ENCODE peak calls at places on chromosomes 3 and 15, in five cellular contexts. Y is pancreas, H is activated B cell treated with CpG ODN at 0.5 μM for 24 hours, R is naive B cell, C is right cardiac atrium. U is an unnamed sample.

GRCh38 chr3:150535204-150535603 is 11.1 kb downstream of the SERP1 start:
- ATAC-seq in R (no peak), C (no peak), H (no peak), Y (no peak), U (no peak)

GRCh38 chr3:9135930-9136525 is 113.4 kb downstream of the SRGAP3 start:
- ATAC-seq in H (no peak), R (no peak), C (peak), Y (peak), U (peak)

GRCh38 chr3:57544181-57545125 is at the start of gene DNAH12:
- ATAC-seq in Y (peak), R (peak), H (peak), C (peak), U (no peak)

GRCh38 chr3:22371592-22372291 is 620.7 kb upstream of the ZNF385D start:
- ATAC-seq in C (no peak), H (no peak), R (no peak), Y (peak), U (peak)

GRCh38 chr3:184277366-184277765 is 1.5 kb downstream of the ECE2 start:
- ATAC-seq in Y (peak), H (no peak), R (no peak), C (peak), U (no peak)

GRCh38 chr3:121720163-121720562 is 29.4 kb downstream of the GOLGB1 start:
- ATAC-seq in C (no peak), H (no peak), Y (no peak), R (no peak), U (no peak)

GRCh38 chr15:74453925-74454763 is 6.8 kb downstream of the UBL7 start:
- ATAC-seq in R (no peak), Y (no peak), C (no peak), H (no peak), U (peak)

GRCh38 chr15:76345880-76346665 is 9.5 kb downstream of the ISL2 start:
- ATAC-seq in H (peak), C (peak), Y (peak), R (peak), U (peak)

GRCh38 chr3:127525373-127525772 is 65.2 kb downstream of the TPRA1 start:
- ATAC-seq in Y (peak), H (no peak), R (no peak), C (no peak), U (no peak)

GRCh38 chr3:108564564-108564963 is 24.7 kb downstream of the CIP2A start:
- ATAC-seq in H (no peak), R (no peak), C (no peak), Y (no peak), U (no peak)

GRCh38 chr15:31842532-31843195 is 187.7 kb upstream of the CHRNA7 start:
- ATAC-seq in R (no peak), C (no peak), H (no peak), Y (no peak), U (no peak)

GRCh38 chr15:43190178-43190577 is 5.0 kb downstream of the CCNDBP1 start:
- ATAC-seq in C (no peak), R (no peak), H (no peak), Y (no peak), U (no peak)

GRCh38 chr3:137105277-137105977 is 147.6 kb downstream of the IL20RB start:
- ATAC-seq in C (peak), Y (peak), H (no peak), R (peak), U (peak)

GRCh38 chr3:152219225-152219624 is 49.5 kb upstream of the MBNL1 start:
- ATAC-seq in H (no peak), C (no peak), R (no peak), Y (no peak), U (no peak)

GRCh38 chr15:71679223-71680078 is 130.9 kb upstream of the NR2E3 start:
- ATAC-seq in Y (no peak), R (no peak), H (no peak), C (peak), U (no peak)

GRCh38 chr3:39388741-39389248 is 5.6 kb downstream of the SLC25A38 start:
- ATAC-seq in R (peak), H (peak), Y (no peak), C (no peak), U (peak)

GRCh38 chr3:135757421-135757820 is 208.1 kb upstream of the PPP2R3A start:
- ATAC-seq in R (no peak), H (no peak), Y (no peak), C (no peak), U (no peak)

GRCh38 chr3:8524656-8525399 is 23.2 kb downstream of the LMCD1 start:
- ATAC-seq in H (no peak), C (no peak), Y (no peak), R (no peak), U (no peak)

GRCh38 chr3:126474498-126475410 is 937 bp downstream of the ZXDC start:
- ATAC-seq in Y (peak), R (peak), H (no peak), C (peak), U (peak)

GRCh38 chr3:62142280-62142679 is 231.1 kb downstream of the FEZF2 start:
- ATAC-seq in R (no peak), Y (no peak), C (no peak), H (no peak), U (no peak)

GRCh38 chr15:85767785-85768529 is 26.8 kb downstream of the KLHL25 start:
- ATAC-seq in Y (no peak), C (no peak), H (no peak), R (no peak), U (no peak)

GRCh38 chr3:194730369-194730768 is 44.7 kb downstream of the FAM43A start:
- ATAC-seq in H (no peak), R (no peak), C (no peak), Y (peak), U (no peak)

GRCh38 chr3:81743096-81744025 is 18.1 kb downstream of the GBE1 start:
- ATAC-seq in H (no peak), C (peak), R (no peak), Y (peak), U (no peak)

GRCh38 chr15:70017025-70017424 is 80.7 kb downstream of the TLE3 start:
- ATAC-seq in H (no peak), C (no peak), Y (no peak), R (no peak), U (no peak)

GRCh38 chr3:70621451-70621850 is 309.0 kb upstream of the MDFIC2 start:
- ATAC-seq in H (no peak), Y (no peak), C (no peak), R (no peak), U (peak)

GRCh38 chr15:44231842-44232241 is 36.8 kb upstream of the FRMD5 start:
- ATAC-seq in C (no peak), H (no peak), R (no peak), Y (no peak), U (no peak)

GRCh38 chr3:107761391-107761790 is 238.6 kb downstream of the BBX start:
- ATAC-seq in R (no peak), H (no peak), C (no peak), Y (no peak), U (no peak)

GRCh38 chr3:146542179-146542578 is 2.2 kb downstream of the PLSCR1 start:
- ATAC-seq in H (no peak), R (no peak), C (no peak), Y (no peak), U (no peak)

GRCh38 chr3:151863611-151864010 is 9.8 kb upstream of the SUCNR1 start:
- ATAC-seq in H (no peak), C (no peak), Y (no peak), R (no peak), U (no peak)

GRCh38 chr3:23162939-23163338 is 40.2 kb upstream of the UBE2E2 start:
- ATAC-seq in H (peak), C (no peak), R (peak), Y (no peak), U (peak)

GRCh38 chr3:40800343-40800742 is 275.6 kb downstream of the ZNF621 start:
- ATAC-seq in H (no peak), R (no peak), Y (peak), C (peak), U (no peak)

GRCh38 chr3:71710906-71711494 is 14.2 kb downstream of the EIF4E3 start:
- ATAC-seq in H (peak), Y (peak), C (peak), R (peak), U (no peak)

GRCh38 chr3:23738946-23739345 is 66.8 kb upstream of the UBE2E1 start:
- ATAC-seq in Y (no peak), R (no peak), H (no peak), C (no peak), U (no peak)